ENCODE peak calls at places on chromosomes 7 and 10, in ten cellular contexts. S, H, Q, R, P, Y, D, Z, C and A are unnamed samples.

GRCh38 chr10:132938472-132939329 is 3.7 kb downstream of the CFAP46 start:
- DNase-seq in R (no peak), P (peak; percentile 78), D (no peak), S (no peak), C (peak; percentile 44), H (peak; percentile 24), Q (no peak), Y (no peak), Z (peak; percentile 44), A (no peak)

GRCh38 chr10:101054351-101054750 is 7.4 kb upstream of the KAZALD1 start:
- DNase-seq in Q (no peak), Y (no peak), Z (no peak), R (no peak), C (no peak), H (no peak), S (no peak), D (no peak), P (no peak), A (no peak)

GRCh38 chr7:36723951-36724664 is at the start of gene AOAH:
- DNase-seq in Z (no peak), Q (no peak), H (peak; percentile 57), Y (peak; percentile 66), P (no peak), R (no peak), C (no peak), S (peak; percentile 86), D (peak; percentile 80), A (no peak)

GRCh38 chr7:16416289-16417282 is 4.8 kb downstream of the CRPPA start:
- DNase-seq in P (no peak), Z (no peak), H (no peak), S (no peak), R (peak; percentile 63), C (peak; percentile 73), D (no peak), Q (no peak), Y (no peak), A (no peak)

GRCh38 chr7:137874390-137874789 is 27.6 kb upstream of the DGKI start:
- DNase-seq in D (no peak), C (peak; percentile 96), S (no peak), Q (no peak), R (peak; percentile 87), Z (no peak), Y (no peak), H (no peak), P (no peak), A (no peak)

GRCh38 chr7:103640031-103640779 is 194.2 kb upstream of the SLC26A5 start:
- DNase-seq in R (peak; percentile 63), Q (no peak), D (no peak), P (no peak), Z (no peak), H (no peak), S (no peak), C (peak; percentile 57), Y (no peak), A (no peak)

GRCh38 chr7:94908204-94909022 is 1.0 kb downstream of the PPP1R9A start:
- DNase-seq in Y (no peak), D (no peak), H (no peak), R (peak; percentile 41), Z (no peak), Q (peak; percentile 41), S (peak; percentile 41), C (peak; percentile 56), P (peak; percentile 64), A (peak; percentile 60)

GRCh38 chr7:126720232-126720631 is 532.5 kb downstream of the GRM8 start:
- DNase-seq in Q (no peak), S (no peak), D (no peak), Z (no peak), P (no peak), C (no peak), Y (no peak), R (no peak), H (no peak), A (no peak)

GRCh38 chr7:1725199-1725701 is 55.2 kb downstream of the ELFN1 start:
- DNase-seq in C (peak; percentile 30), H (peak; percentile 73), P (peak; percentile 63), Y (no peak), R (peak; percentile 10), D (no peak), Q (no peak), S (no peak), Z (no peak), A (no peak)